ENCODE peak calls at places on chromosomes 6 and 20, in five cellular contexts. Z is NCI-H510A, H is IMR-90, P is psoas muscle, C is H4. O is an unnamed sample.

GRCh38 chr6:44223471-44224153 is at the start of gene SLC29A1:
- DNase-seq in Z (peak), H (peak), P (peak), C (peak), O (no peak)

GRCh38 chr6:77470983-77471382 is 7.7 kb upstream of the HTR1B start:
- DNase-seq in Z (no peak), H (no peak), P (no peak), C (no peak), O (no peak)

GRCh38 chr6:133610974-133611373 is 277.9 kb upstream of the TCF21 start:
- DNase-seq in Z (no peak), H (no peak), P (no peak), C (no peak), O (no peak)

GRCh38 chr20:55103188-55103587 is 627.8 kb downstream of the DOK5 start:
- DNase-seq in Z (no peak), H (no peak), P (no peak), C (no peak), O (no peak)

GRCh38 chr6:25441658-25442276 is 162.6 kb downstream of the CARMIL1 start:
- DNase-seq in Z (no peak), H (no peak), P (no peak), C (no peak), O (no peak)

GRCh38 chr20:16740365-16741072 is 7.6 kb upstream of the OTOR start:
- DNase-seq in Z (no peak), H (no peak), P (no peak), C (no peak), O (no peak)

GRCh38 chr6:168852336-168852884 is 401.2 kb downstream of the THBS2 start:
- DNase-seq in Z (no peak), H (no peak), P (no peak), C (no peak), O (no peak)

GRCh38 chr6:83127258-83127657 is 59.8 kb downstream of the DOP1A start:
- DNase-seq in Z (no peak), H (no peak), P (no peak), C (no peak), O (no peak)

GRCh38 chr20:10671850-10672578 is 1.8 kb downstream of the JAG1 start:
- DNase-seq in Z (peak), H (peak), P (peak), C (peak), O (no peak)

GRCh38 chr20:38450412-38450975 is 15.4 kb upstream of the SNHG17 start:
- DNase-seq in Z (no peak), H (peak), P (no peak), C (no peak), O (no peak)

GRCh38 chr6:109770047-109770446 is 79.0 kb downstream of the FIG4 start:
- DNase-seq in Z (no peak), H (no peak), P (no peak), C (no peak), O (no peak)

GRCh38 chr6:12545837-12546658 is 170.5 kb upstream of the PHACTR1 start:
- DNase-seq in Z (no peak), H (peak), P (no peak), C (peak), O (peak)

GRCh38 chr6:116500969-116501433 is 10.4 kb upstream of the CALHM5 start:
- DNase-seq in Z (no peak), H (peak), P (no peak), C (peak), O (no peak)

GRCh38 chr6:161832622-161833021 is 558.8 kb upstream of the AGPAT4 start:
- DNase-seq in Z (no peak), H (no peak), P (no peak), C (no peak), O (no peak)

GRCh38 chr20:4774209-4774608 is 52.5 kb downstream of the PRND start:
- DNase-seq in Z (no peak), H (no peak), P (no peak), C (no peak), O (no peak)

GRCh38 chr6:166610104-166610503 is 16.9 kb downstream of the RPS6KA2 start:
- DNase-seq in Z (no peak), H (no peak), P (no peak), C (no peak), O (no peak)

GRCh38 chr6:31541059-31541657 is 645 bp downstream of the DDX39B start:
- DNase-seq in Z (peak), H (peak), P (peak), C (peak), O (no peak)

GRCh38 chr6:122996797-122997520 is 924 bp downstream of the CLVS2 start:
- DNase-seq in Z (no peak), H (no peak), P (no peak), C (no peak), O (no peak)

GRCh38 chr6:105500693-105501092 is 97.8 kb upstream of the PREP start:
- DNase-seq in Z (no peak), H (no peak), P (no peak), C (no peak), O (no peak)

GRCh38 chr6:130912451-130912850 is 85.2 kb downstream of the SMLR1 start:
- DNase-seq in Z (no peak), H (no peak), P (no peak), C (no peak), O (no peak)

GRCh38 chr6:125913145-125913544 is 43.4 kb upstream of the HINT3 start:
- DNase-seq in Z (no peak), H (no peak), P (no peak), C (no peak), O (no peak)

GRCh38 chr6:112337209-112337638 is 9.9 kb upstream of the RFPL4B start:
- DNase-seq in Z (no peak), H (peak), P (peak), C (peak), O (peak)

GRCh38 chr20:50569864-50570836 is 60.0 kb downstream of the PTPN1 start:
- DNase-seq in Z (peak), H (peak), P (no peak), C (no peak), O (peak)

GRCh38 chr6:55726144-55726543 is 147.2 kb upstream of the HMGCLL1 start:
- DNase-seq in Z (no peak), H (no peak), P (no peak), C (no peak), O (no peak)

GRCh38 chr6:165702669-165703068 is 39.6 kb upstream of the PDE10A start:
- DNase-seq in Z (no peak), H (no peak), P (no peak), C (no peak), O (no peak)

GRCh38 chr6:116511424-116512131 is at the start of gene CALHM5:
- DNase-seq in Z (no peak), H (peak), P (peak), C (peak), O (peak)

GRCh38 chr6:14811760-14812428 is 434.0 kb upstream of the JARID2 start:
- DNase-seq in Z (no peak), H (peak), P (no peak), C (no peak), O (no peak)

GRCh38 chr20:2386516-2387179 is 5.9 kb downstream of the TGM6 start:
- DNase-seq in Z (no peak), H (peak), P (no peak), C (peak), O (no peak)

GRCh38 chr20:61584851-61585250 is 332.8 kb downstream of the CDH4 start:
- DNase-seq in Z (no peak), H (no peak), P (peak), C (no peak), O (no peak)

GRCh38 chr6:7324520-7324919 is 11.5 kb upstream of the SSR1 start:
- DNase-seq in Z (no peak), H (no peak), P (no peak), C (no peak), O (no peak)

GRCh38 chr6:135083992-135084915 is 29.6 kb upstream of the HBS1L start:
- DNase-seq in Z (no peak), H (no peak), P (no peak), C (no peak), O (no peak)

GRCh38 chr6:109373762-109374161 is 8.5 kb downstream of the CD164 start:
- DNase-seq in Z (no peak), H (no peak), P (no peak), C (no peak), O (no peak)

GRCh38 chr6:30886897-30887255 is 2.6 kb downstream of the DDR1 start:
- DNase-seq in Z (no peak), H (no peak), P (no peak), C (no peak), O (no peak)

GRCh38 chr20:57509665-57510237 is 15.2 kb downstream of the CTCFL start:
- DNase-seq in Z (no peak), H (no peak), P (no peak), C (peak), O (peak)

GRCh38 chr20:57027752-57028151 is 238.7 kb downstream of the BMP7 start:
- DNase-seq in Z (no peak), H (no peak), P (no peak), C (no peak), O (no peak)

GRCh38 chr6:132070356-132070755 is 119.2 kb upstream of the CCN2 start:
- DNase-seq in Z (no peak), H (no peak), P (no peak), C (no peak), O (no peak)